ENCODE peak calls at places on chromosomes 16 and 17, in nine cellular contexts. D is cardiac muscle cell, P is RWPE1, F is spleen, E is tibial artery, O is HL-60, H is fibroblast of mammary gland, U is neural crest cell, N is endothelial cell of umbilical vein. S is an unnamed sample.

GRCh38 chr16:69451166-69451565 is 26.7 kb downstream of the CYB5B start:
- DNase-seq in U (no peak), N (no peak), O (no peak), P (no peak), E (no peak), H (no peak), F (no peak), D (no peak), S (no peak)

GRCh38 chr16:75099738-75100615 is 16.6 kb downstream of the LDHD start:
- DNase-seq in F (peak), N (peak), H (no peak), O (peak), P (no peak), D (no peak), U (no peak), E (no peak), S (no peak)

GRCh38 chr16:3904875-3905274 is 24.4 kb upstream of the CREBBP start:
- DNase-seq in H (no peak), D (no peak), O (no peak), P (no peak), N (no peak), E (no peak), U (no peak), F (peak), S (no peak)

GRCh38 chr16:79677799-79678525 is 77.4 kb upstream of the MAF start:
- DNase-seq in N (no peak), O (no peak), U (no peak), P (peak), F (no peak), E (no peak), H (no peak), D (no peak), S (no peak)

GRCh38 chr16:27924411-27925118 is 138.9 kb downstream of the GSG1L start:
- DNase-seq in N (no peak), F (no peak), P (peak), H (peak), U (no peak), E (no peak), O (no peak), D (peak), S (no peak)

GRCh38 chr16:80717611-80718010 is 86.8 kb downstream of the CDYL2 start:
- DNase-seq in F (no peak), D (no peak), E (no peak), N (no peak), H (no peak), U (no peak), O (no peak), P (no peak), S (no peak)

GRCh38 chr17:82257473-82257872 is 16.0 kb downstream of the CSNK1D start:
- DNase-seq in F (peak), H (peak), U (peak), O (no peak), N (peak), P (no peak), D (peak), E (no peak), S (no peak)

GRCh38 chr17:72970246-72970645 is 122.2 kb downstream of the SLC39A11 start:
- DNase-seq in F (no peak), P (no peak), U (no peak), H (no peak), N (no peak), O (no peak), E (no peak), D (no peak), S (no peak)

GRCh38 chr17:81869221-81870154 is 1.6 kb downstream of the ARHGDIA start:
- DNase-seq in D (peak), N (peak), F (peak), E (no peak), H (peak), O (peak), P (no peak), U (peak), S (peak)

GRCh38 chr17:7927596-7927995 is 2.1 kb downstream of the KCNAB3 start:
- DNase-seq in U (no peak), F (no peak), E (no peak), N (no peak), P (peak), D (no peak), O (no peak), H (no peak), S (no peak)

GRCh38 chr16:55622930-55623561 is 32.7 kb upstream of the SLC6A2 start:
- DNase-seq in D (no peak), N (no peak), F (no peak), H (no peak), O (no peak), P (peak), E (no peak), U (no peak), S (peak)

DNA sequence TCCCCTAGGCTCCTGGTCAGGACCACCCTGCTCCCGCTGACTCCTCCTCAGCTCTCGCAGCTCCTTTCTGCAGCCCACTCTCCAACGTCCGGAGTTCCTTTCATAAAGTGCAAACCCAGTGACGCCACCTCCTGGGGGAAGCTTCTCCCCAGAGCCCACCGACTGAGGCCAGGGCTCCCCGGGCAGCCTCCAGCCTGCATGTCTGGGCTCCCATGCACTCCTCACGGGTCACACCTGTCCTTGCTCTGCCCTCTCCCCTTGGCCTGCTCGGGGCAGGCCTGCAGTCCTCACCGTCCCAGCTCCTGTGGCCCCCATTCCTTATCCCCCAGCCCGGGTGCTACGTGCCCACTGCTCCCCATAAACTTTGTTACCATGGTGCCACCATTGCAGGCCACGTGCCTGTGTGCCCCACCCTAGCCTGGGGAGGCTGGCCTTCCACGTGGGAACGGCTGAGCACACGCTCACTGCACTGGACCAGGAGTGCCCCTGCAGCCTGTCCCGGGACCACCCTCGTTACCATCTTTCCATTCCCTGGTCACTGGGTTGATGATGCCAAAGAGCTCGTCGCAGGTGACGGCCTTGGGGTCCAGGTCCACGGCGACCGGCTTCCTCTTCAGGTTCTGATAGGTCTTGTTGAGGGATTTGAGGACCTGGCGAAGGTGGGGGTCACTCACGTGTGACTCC is 84.9 kb downstream of the DNAH17 start:
- DNase-seq in N (no peak), F (no peak), D (no peak), U (no peak), E (no peak), O (no peak), P (no peak), H (no peak), S (no peak)
- TF ChIP-seq CTCF in N (no peak), F (no peak), D (no peak), U (no peak), E (no peak), O (no peak), P (no peak), H (no peak), S (no peak)

GRCh38 chr17:15446036-15446435 is 21.4 kb downstream of the CDRT4 start:
- DNase-seq in P (no peak), D (no peak), E (no peak), N (no peak), U (no peak), O (no peak), H (no peak), F (no peak), S (no peak)
- TF ChIP-seq CTCF in P (no peak), D (peak), E (no peak), N (peak), U (no peak), O (no peak), H (peak), F (no peak), S (no peak)

DNA sequence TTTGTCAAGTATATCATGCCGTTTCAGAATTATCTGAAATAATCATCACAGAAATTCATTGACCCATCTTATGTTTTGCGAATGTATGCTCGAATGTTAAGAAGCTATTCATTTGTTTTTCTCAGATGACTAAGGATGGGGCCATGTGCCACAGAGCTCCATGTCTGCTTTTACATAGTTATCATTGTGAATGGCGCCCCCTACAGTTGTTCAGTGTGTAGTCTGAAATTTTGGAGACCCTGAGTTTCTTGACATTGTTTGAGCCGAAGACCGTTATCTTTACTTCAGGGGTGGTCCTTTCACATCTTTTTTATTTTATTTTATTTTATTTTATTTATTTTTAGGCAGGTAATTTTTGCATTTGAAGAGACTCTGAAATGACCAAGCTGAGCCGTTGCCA is 972.0 kb upstream of the RBFOX1 start:
- DNase-seq in N (no peak), F (no peak), P (no peak), H (no peak), E (no peak), O (no peak), U (no peak), D (no peak), S (no peak)
- TF ChIP-seq CTCF in N (no peak), F (no peak), P (no peak), H (no peak), E (no peak), O (no peak), U (peak), D (no peak), S (peak)

DNA sequence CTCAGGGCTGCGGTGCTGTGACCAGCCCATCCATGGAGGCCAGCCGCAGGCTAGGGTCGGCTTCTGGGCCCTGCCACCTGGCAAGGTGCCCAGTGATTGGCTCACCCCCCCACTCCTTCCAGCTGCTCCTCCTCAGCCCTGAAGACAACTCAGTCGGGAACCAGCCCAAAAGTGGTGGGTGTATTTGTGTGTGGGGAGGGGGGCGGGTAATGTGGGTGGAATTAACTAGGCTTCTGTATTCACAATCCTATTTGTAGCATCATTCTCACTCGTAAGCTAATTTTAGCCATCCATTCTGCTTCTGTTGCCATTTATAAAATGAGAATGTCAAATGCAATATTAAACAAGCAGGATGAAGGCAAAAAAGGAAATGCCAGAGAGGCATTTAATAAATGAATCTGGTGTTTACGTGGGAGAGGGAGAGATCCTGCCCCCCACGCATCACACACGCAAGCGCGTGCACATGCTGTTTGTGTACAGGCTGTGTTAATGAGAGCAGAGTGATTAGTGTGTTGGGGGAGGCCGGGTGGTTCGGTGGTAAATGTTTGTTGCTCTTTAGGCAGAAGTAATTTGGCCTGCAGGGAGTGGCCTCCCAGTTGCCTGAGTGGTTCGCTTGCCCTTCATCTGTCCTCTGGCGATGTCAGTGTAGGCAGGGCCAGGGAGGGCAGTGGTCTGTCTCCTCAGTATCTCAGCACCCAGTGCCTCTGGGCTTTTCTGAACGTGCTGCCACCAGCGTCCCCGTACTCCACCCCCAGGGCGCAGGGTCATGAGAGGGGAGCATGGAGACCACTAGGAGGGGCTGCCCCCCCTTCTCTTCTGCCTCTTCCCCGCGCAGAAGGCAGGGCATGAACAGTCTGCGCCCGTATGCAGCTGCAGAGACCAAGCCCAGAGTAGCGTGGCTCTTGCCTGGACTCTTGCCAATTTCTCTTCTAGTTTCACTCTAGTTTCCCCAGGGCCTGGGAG is 140.0 kb downstream of the CCDC182 start:
- DNase-seq in P (no peak), E (no peak), U (no peak), N (no peak), D (peak), F (peak), O (peak), H (no peak), S (peak)
- TF ChIP-seq CTCF in P (no peak), E (no peak), U (no peak), N (no peak), D (no peak), F (no peak), O (no peak), H (no peak), S (no peak)

GRCh38 chr17:61732169-61732568 is 131.2 kb downstream of the BRIP1 start:
- DNase-seq in D (no peak), N (no peak), E (no peak), O (no peak), H (no peak), P (no peak), U (no peak), F (no peak), S (no peak)

GRCh38 chr17:61726977-61727376 is 136.0 kb upstream of the NACA2 start:
- DNase-seq in P (no peak), D (no peak), E (no peak), U (no peak), F (no peak), N (no peak), H (no peak), O (no peak), S (no peak)

GRCh38 chr17:61728297-61728836 is 135.0 kb downstream of the BRIP1 start:
- DNase-seq in P (no peak), F (no peak), U (no peak), E (no peak), D (no peak), O (no peak), N (no peak), H (no peak), S (no peak)

GRCh38 chr17:61731330-61731729 is 132.0 kb downstream of the BRIP1 start:
- DNase-seq in E (no peak), O (no peak), H (no peak), P (no peak), F (no peak), U (no peak), D (no peak), N (peak), S (no peak)

DNA sequence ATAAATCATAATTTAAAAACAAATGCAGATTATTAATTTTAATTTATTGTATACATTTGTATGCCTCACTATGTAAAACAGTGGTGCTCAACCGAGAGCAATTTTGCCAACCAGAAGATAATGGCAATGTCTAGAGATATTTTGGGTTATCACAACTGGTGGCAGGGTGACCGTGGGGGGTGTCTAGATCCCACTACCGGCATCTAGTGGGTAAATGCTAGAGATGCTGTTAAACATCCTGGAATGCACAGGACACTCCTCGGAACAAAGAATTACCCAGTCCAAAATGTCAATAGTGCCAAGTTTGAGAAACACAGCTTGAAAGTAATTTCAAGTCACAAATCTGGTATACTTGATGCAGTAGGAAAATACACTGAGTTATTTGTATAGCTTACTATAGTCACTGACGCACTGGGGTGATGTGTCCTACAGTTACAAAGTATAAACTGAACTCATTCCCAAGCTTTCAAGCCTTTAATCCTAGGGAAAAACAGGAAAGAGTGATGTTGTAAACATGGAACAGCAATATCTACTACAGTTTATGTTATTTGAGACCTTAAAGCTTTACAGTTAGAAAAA is 133.5 kb downstream of the BRIP1 start:
- DNase-seq in E (no peak), P (no peak), U (no peak), F (no peak), H (no peak), D (no peak), N (no peak), O (no peak), S (no peak)
- TF ChIP-seq CTCF in E (no peak), P (no peak), U (no peak), F (no peak), H (no peak), D (no peak), N (no peak), O (no peak), S (no peak)

DNA sequence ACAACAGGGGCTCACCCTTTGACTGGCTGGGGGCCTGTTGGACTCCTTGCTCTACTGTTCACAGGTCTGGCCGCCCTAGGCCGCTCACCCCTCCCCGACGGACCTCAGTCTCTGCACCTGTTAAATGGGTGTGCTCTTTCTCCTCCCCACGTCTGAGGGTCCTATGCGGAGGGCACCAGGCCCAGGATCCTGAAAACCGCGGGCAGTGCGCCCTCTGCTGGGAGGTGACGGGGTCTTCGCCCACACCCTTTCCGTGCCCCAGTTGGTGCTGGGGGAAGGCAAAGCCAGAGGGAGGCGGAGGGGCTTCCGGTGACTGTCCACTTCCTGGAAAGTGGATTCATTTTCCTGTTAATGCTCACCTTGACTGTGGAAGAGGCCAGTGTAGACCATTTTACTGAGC is 1010.9 kb downstream of the KCNJ18 start:
- DNase-seq in H (no peak), E (no peak), P (no peak), U (no peak), N (no peak), F (no peak), O (peak), D (no peak), S (no peak)
- TF ChIP-seq CTCF in H (no peak), E (no peak), P (no peak), U (no peak), N (no peak), F (no peak), O (no peak), D (no peak), S (no peak)